ENCODE peak calls at places on chromosomes 7 and 10, in seven cellular contexts. S is mucosa of descending colon, I is K562, Y is cardiac muscle cell, V is thoracic aorta, X is cardiac fibroblast, Z is adrenal gland. R is an unnamed sample.

GRCh38 chr10:21144047-21144446 is 246.9 kb upstream of the NEBL start:
- DNase-seq in S (no peak), V (no peak), Y (no peak), I (no peak), Z (no peak), X (no peak), R (peak)

GRCh38 chr7:49279886-49280285 is 355.5 kb downstream of the CDC14C start:
- DNase-seq in Y (no peak), S (no peak), V (no peak), Z (no peak), X (no peak), I (no peak), R (no peak)

GRCh38 chr7:143008007-143008901 is 18.7 kb downstream of the OR9A2 start:
- DNase-seq in S (peak), V (peak), I (peak), X (peak), Y (peak), Z (peak), R (peak)

GRCh38 chr10:119431034-119431767 is 111.3 kb downstream of the RGS10 start:
- DNase-seq in X (no peak), I (peak), V (no peak), Z (no peak), Y (no peak), S (no peak), R (no peak)

GRCh38 chr7:130490287-130490686 is 1.6 kb upstream of the MEST start:
- DNase-seq in X (no peak), Y (no peak), V (no peak), Z (no peak), I (no peak), S (no peak), R (no peak)

GRCh38 chr10:73529089-73529832 is 33.4 kb upstream of the PPP3CB start:
- DNase-seq in S (peak), Z (peak), V (peak), X (peak), I (peak), Y (peak), R (peak)

GRCh38 chr7:121085922-121086321 is 97.4 kb downstream of the CPED1 start:
- DNase-seq in Y (no peak), V (no peak), I (no peak), X (peak), Z (no peak), S (no peak), R (no peak)

GRCh38 chr7:70480913-70481579 is 650.9 kb upstream of the GALNT17 start:
- DNase-seq in V (no peak), I (no peak), Z (no peak), X (no peak), S (no peak), Y (no peak), R (peak)

GRCh38 chr10:76631054-76631453 is 1006.6 kb downstream of the KCNMA1 start:
- DNase-seq in V (no peak), Y (no peak), I (no peak), S (no peak), Z (no peak), X (no peak), R (no peak)

GRCh38 chr10:13707156-13707881 is 120.6 kb downstream of the PRPF18 start:
- DNase-seq in I (peak), Y (peak), S (peak), Z (peak), X (peak), V (peak), R (peak)

GRCh38 chr10:68202965-68203358 is 29.0 kb downstream of the ATOH7 start:
- DNase-seq in V (no peak), I (no peak), Y (no peak), Z (peak), S (no peak), X (peak), R (peak)

GRCh38 chr7:50592940-50593339 is 27.7 kb upstream of the DDC start:
- DNase-seq in S (no peak), X (no peak), I (no peak), Z (no peak), Y (no peak), V (no peak), R (no peak)

GRCh38 chr7:98079891-98080653 is 26.6 kb upstream of the LMTK2 start:
- DNase-seq in X (no peak), Y (no peak), I (no peak), V (no peak), Z (no peak), S (no peak), R (peak)

GRCh38 chr10:101136007-101136707 is 5.1 kb downstream of the TLX1 start:
- DNase-seq in X (no peak), I (peak), Y (no peak), S (no peak), V (no peak), Z (no peak), R (no peak)

GRCh38 chr10:124032982-124033886 is 60.2 kb downstream of the CHST15 start:
- DNase-seq in I (peak), Z (peak), X (peak), Y (no peak), S (no peak), V (no peak), R (peak)

GRCh38 chr10:103736044-103736443 is 119.3 kb downstream of the SH3PXD2A start:
- DNase-seq in Z (no peak), S (no peak), Y (no peak), X (no peak), V (no peak), I (no peak), R (peak)

GRCh38 chr7:138712652-138713051 is 11.5 kb upstream of the SVOPL start:
- DNase-seq in Y (no peak), X (no peak), Z (no peak), I (peak), V (no peak), S (no peak), R (no peak)

GRCh38 chr10:129605266-129605985 is 138.4 kb downstream of the MGMT start:
- DNase-seq in I (no peak), S (no peak), Y (no peak), X (no peak), Z (no peak), V (no peak), R (no peak)

GRCh38 chr10:28975891-28976471 is 298.7 kb downstream of the BAMBI start:
- DNase-seq in S (no peak), I (no peak), Y (no peak), Z (no peak), X (peak), V (no peak), R (no peak)

GRCh38 chr10:26439436-26440090 is 1.4 kb downstream of the APBB1IP start:
- DNase-seq in Z (no peak), X (no peak), V (no peak), Y (no peak), I (no peak), S (no peak), R (no peak)

GRCh38 chr7:132666076-132666775 is 90.0 kb upstream of the PLXNA4 start:
- DNase-seq in Z (no peak), X (peak), I (no peak), S (no peak), V (no peak), Y (no peak), R (peak)

GRCh38 chr7:25521236-25521635 is 292.9 kb upstream of the NPVF start:
- DNase-seq in S (no peak), X (no peak), I (no peak), Y (no peak), V (no peak), Z (no peak), R (peak)

GRCh38 chr10:22573820-22574569 is 140.4 kb downstream of the PIP4K2A start:
- DNase-seq in Y (no peak), V (no peak), S (no peak), X (peak), Z (peak), I (peak), R (no peak)

GRCh38 chr7:104986623-104987259 is 27.3 kb upstream of the KMT2E start:
- DNase-seq in Z (no peak), V (no peak), S (no peak), X (no peak), I (no peak), Y (no peak), R (no peak)

GRCh38 chr10:63798599-63799498 is 277.6 kb downstream of the REEP3 start:
- DNase-seq in S (peak), X (peak), Z (peak), Y (no peak), I (no peak), V (peak), R (peak)

GRCh38 chr7:7146837-7147236 is 35.5 kb upstream of the C1GALT1 start:
- DNase-seq in V (no peak), Y (no peak), Z (no peak), X (no peak), S (no peak), I (no peak), R (no peak)

GRCh38 chr10:68861253-68861652 is 33.9 kb downstream of the STOX1 start:
- DNase-seq in Y (no peak), S (no peak), Z (no peak), I (peak), X (peak), V (no peak), R (peak)

DNA sequence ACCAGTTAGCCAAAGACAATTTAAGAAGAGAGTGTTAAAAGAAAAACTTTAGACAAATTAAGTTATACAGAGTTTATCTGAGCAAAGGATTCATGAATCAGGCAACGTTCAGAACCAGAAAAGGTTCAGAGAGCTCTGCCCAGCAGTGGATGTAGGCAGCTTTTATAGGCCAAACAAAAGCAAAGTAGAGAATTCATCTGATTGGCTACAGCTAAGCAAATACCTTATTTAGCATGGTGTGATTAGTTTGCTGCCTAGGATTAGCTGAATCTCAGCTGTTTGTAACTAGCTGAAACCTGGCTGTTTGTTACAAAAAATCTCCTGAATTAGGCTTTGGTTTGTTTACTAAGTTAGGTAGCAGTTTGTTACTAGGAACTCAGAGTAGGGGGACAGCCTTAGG is 66.0 kb downstream of the SLC25A40 start:
- DNase-seq in V (no peak), I (no peak), Y (no peak), Z (no peak), S (no peak), X (no peak), R (no peak)
- H3K4me3 ChIP-seq in V (no peak), I (no peak), Y (no peak), Z (no peak), S (no peak), X (no peak), R (no peak)

DNA sequence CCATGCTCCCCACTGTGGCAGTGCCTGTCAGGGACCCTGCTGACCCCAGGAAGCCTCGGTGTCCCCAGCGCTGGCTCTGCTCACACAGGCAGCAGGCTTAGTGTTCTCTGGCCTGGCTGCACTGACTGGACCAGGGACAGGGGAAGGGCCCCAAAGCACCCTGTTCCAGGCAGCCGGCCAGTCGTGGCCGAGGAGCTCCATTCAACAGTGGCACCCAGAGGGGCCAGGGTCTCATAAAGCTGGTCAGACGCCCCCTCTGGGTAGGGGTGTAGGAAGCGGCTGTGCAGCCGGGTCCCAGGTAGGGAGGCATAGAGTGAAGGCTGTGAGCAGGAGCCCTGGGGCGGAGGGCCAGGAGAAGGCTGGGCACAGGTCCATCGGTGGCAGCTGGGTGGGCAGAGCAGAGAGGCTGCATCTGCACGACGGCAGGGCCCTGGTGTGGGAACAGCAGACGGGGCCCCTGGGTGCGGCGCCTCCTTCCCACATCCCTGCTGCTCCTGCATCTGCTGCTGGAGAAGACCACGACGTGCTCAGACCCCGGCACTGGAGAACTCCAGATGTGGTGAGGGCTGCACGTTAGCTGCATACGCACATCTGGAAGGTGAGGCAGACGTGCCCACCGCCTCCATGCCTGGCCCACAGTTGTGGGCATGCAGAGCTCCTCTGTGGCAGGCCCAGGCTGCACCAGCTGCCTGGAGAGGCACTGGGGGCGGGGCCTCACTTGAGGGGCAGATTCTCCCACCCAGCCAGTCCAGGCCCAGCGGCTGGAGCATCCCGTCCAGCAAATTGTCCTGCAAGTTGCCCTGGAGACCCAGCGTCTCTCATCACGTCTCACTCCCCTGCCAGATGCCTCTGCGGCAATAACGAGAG is 25.1 kb downstream of the MNX1 start:
- DNase-seq in Z (no peak), I (no peak), Y (no peak), X (no peak), S (no peak), V (no peak), R (no peak)
- TF ChIP-seq CTCF in Z (no peak), I (no peak), Y (no peak), X (no peak), S (no peak), V (no peak), R (no peak)

GRCh38 chr10:71772832-71773220 is 494 bp downstream of the VSIR start:
- DNase-seq in S (no peak), Z (no peak), Y (no peak), X (no peak), I (no peak), V (no peak), R (no peak)

GRCh38 chr10:71771821-71772617 is 1.3 kb downstream of the VSIR start:
- DNase-seq in I (peak), X (peak), V (peak), S (peak), Z (peak), Y (no peak), R (peak)

GRCh38 chr10:71774916-71775702 is 1.8 kb upstream of the VSIR start:
- DNase-seq in S (peak), X (no peak), I (no peak), Y (no peak), Z (peak), V (no peak), R (no peak)

GRCh38 chr10:71771204-71771603 is 2.1 kb downstream of the VSIR start:
- DNase-seq in Y (no peak), X (no peak), V (no peak), I (no peak), Z (peak), S (peak), R (no peak)

DNA sequence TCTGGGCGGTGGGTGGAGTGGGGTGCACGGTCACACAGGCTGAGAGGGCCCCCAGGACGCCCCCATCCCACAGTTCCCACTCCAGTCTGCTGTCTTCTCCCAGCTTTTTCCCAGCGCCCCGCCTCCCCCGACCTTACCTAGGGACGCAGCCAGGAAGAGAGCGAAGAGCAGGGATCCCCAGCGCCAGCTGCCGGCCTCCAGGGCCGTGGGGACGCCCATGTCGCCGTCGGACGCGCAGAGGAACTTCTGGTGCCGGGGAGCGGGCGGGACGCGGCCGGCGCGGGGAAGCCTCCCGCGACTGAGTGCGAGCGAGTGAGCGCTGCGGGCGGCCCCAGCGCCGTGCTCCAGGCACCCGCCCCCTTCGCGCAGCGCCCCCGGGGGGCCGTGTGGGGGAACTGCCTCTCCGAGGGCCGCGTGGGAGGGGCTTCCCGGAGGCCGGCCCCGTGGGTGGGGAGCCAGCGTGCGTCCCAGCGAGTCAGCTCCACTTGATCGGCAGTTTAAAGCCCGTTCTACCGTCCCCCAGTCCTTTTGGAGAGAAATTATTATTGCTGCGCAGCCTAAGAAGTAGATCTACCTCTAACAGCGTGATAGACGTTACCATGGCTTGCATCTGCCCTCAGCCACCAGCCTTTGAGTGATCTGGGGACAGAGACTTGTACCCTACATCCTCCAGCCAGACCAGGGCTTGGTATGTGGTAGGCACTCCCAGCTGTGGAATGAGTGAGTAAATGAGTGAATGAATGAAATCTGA is at the start of gene VSIR:
- DNase-seq in Y (peak), X (peak), Z (peak), V (peak), I (peak), S (peak), R (peak)
- H3K4me3 ChIP-seq in Y (peak), X (peak), Z (no peak), V (peak), I (peak), S (peak), R (peak)

GRCh38 chr10:70233109-70233938 is at the start of gene PPA1:
- DNase-seq in S (peak), X (peak), Y (peak), V (peak), I (peak), Z (peak), R (peak)
- TF ChIP-seq CTCF in S (no peak), X (peak), Y (peak), V (no peak), I (peak), Z (peak), R (no peak)

DNA sequence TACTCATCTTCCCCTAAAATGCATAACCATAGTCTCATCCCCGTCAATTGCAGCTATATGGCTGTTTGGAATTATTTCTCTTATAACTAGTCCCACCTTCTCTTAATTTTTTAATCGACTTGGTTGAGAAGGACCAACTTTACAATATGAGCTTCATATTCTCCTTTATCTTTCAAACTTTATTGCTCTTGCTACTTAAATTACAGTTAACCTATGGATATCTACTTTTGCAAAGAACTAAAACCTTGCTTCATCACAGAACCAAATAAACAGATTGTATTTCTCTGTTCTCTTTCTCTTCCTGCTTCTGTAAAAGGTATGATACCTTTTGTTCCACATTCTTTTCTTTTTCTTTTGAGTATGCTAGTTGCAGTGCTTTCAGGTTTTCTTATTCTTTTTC is 6.1 kb downstream of the CREM start:
- DNase-seq in V (no peak), Y (no peak), X (no peak), I (no peak), S (no peak), Z (no peak), R (no peak)
- H3K4me3 ChIP-seq in V (no peak), Y (peak), X (no peak), I (no peak), S (no peak), Z (no peak), R (no peak)

GRCh38 chr7:522071-522937 is 2.7 kb upstream of the PDGFA start:
- DNase-seq in V (no peak), S (peak), X (peak), Z (no peak), I (peak), Y (peak), R (peak)
- TF ChIP-seq CTCF in V (no peak), S (no peak), X (no peak), Z (no peak), I (no peak), Y (no peak), R (no peak)

GRCh38 chr7:18541871-18542212 is 46.3 kb downstream of the HDAC9 start:
- DNase-seq in X (no peak), V (no peak), Y (no peak), Z (no peak), I (no peak), S (no peak), R (no peak)
- H3K4me3 ChIP-seq in X (no peak), V (no peak), Y (no peak), Z (no peak), I (no peak), S (no peak), R (no peak)

GRCh38 chr7:42237891-42238531 is 1.0 kb upstream of the GLI3 start:
- DNase-seq in S (peak), I (peak), X (peak), Y (peak), Z (peak), V (peak), R (peak)
- TF ChIP-seq CTCF in S (no peak), I (no peak), X (no peak), Y (no peak), Z (no peak), V (no peak), R (no peak)

DNA sequence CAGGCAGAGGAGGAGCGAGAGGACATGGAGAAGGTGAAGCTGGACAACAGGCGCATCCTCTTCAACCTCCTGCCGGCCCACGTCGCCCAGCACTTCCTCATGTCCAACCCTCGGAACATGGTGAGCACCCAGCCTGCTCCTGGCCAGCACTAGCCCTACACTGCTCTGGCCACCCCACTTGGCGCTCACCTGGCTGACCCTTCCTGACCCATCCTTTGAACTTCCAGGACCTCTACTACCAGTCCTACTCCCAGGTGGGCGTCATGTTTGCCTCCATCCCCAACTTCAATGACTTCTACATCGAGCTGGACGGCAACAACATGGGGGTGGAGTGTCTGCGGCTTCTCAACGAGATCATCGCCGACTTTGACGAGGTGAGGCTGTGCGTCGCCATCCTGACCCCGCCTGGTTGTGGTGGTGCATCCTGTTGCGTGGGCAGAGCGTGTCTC is 129.2 kb downstream of the ADCY1 start:
- DNase-seq in Y (no peak), S (no peak), V (no peak), Z (no peak), I (no peak), X (no peak), R (no peak)
- H3K4me3 ChIP-seq in Y (no peak), S (no peak), V (no peak), Z (no peak), I (no peak), X (no peak), R (no peak)

R was measured in epithelial cell of esophagus.